ENCODE peak calls at places on chromosomes 1 and 21, in four cellular contexts. One of them, this sample, is unnamed.

GRCh38 chr1:186722711-186723309 is 42.6 kb upstream of the PTGS2 start:
- DNase-seq in K562: peak; percentile 52
- DNase-seq in HepG2: peak; percentile 37
- DNase-seq in SK-N-SH: peak; percentile 23
- DNase-seq in this sample: no peak

GRCh38 chr1:153649867-153650235 is 8.7 kb upstream of the SNAPIN start:
- DNase-seq in K562: no peak
- DNase-seq in HepG2: no peak
- DNase-seq in SK-N-SH: no peak
- DNase-seq in this sample: no peak

GRCh38 chr1:40770296-40771070 is 13.1 kb upstream of the KCNQ4 start:
- DNase-seq in K562: no peak
- DNase-seq in HepG2: no peak
- DNase-seq in SK-N-SH: no peak
- DNase-seq in this sample: peak; percentile 37

GRCh38 chr21:31351973-31352372 is 7.9 kb upstream of the TIAM1 start:
- DNase-seq in K562: no peak
- DNase-seq in HepG2: no peak
- DNase-seq in SK-N-SH: no peak
- DNase-seq in this sample: no peak

GRCh38 chr1:201551877-201552731 is 13.2 kb downstream of the NAV1 start:
- DNase-seq in K562: peak; percentile 75
- DNase-seq in HepG2: no peak
- DNase-seq in SK-N-SH: no peak
- DNase-seq in this sample: no peak

GRCh38 chr1:43849670-43850069 is 83.9 kb upstream of the ARTN start:
- DNase-seq in K562: no peak
- DNase-seq in HepG2: no peak
- DNase-seq in SK-N-SH: no peak
- DNase-seq in this sample: no peak

GRCh38 chr1:204358145-204358544 is 1.6 kb downstream of the PLEKHA6 start:
- DNase-seq in K562: no peak
- DNase-seq in HepG2: no peak
- DNase-seq in SK-N-SH: peak; percentile 70
- DNase-seq in this sample: no peak

GRCh38 chr1:16172232-16172830 is 16.5 kb upstream of the EPHA2 start:
- DNase-seq in K562: no peak
- DNase-seq in HepG2: no peak
- DNase-seq in SK-N-SH: no peak
- DNase-seq in this sample: no peak

GRCh38 chr1:248009681-248010080 is 3.8 kb upstream of the OR2L5 start:
- DNase-seq in K562: no peak
- DNase-seq in HepG2: no peak
- DNase-seq in SK-N-SH: no peak
- DNase-seq in this sample: no peak

GRCh38 chr21:20016431-20017005 is 981.7 kb upstream of the NCAM2 start:
- DNase-seq in K562: no peak
- DNase-seq in HepG2: no peak
- DNase-seq in SK-N-SH: no peak
- DNase-seq in this sample: no peak

GRCh38 chr21:26112127-26112742 is 58.3 kb downstream of the APP start:
- DNase-seq in K562: no peak
- DNase-seq in HepG2: no peak
- DNase-seq in SK-N-SH: no peak
- DNase-seq in this sample: no peak

GRCh38 chr1:16628361-16629111 is 15.2 kb upstream of the NBPF1 start:
- DNase-seq in K562: no peak
- DNase-seq in HepG2: no peak
- DNase-seq in SK-N-SH: peak; percentile 47
- DNase-seq in this sample: no peak

GRCh38 chr1:46183119-46183842 is 7.0 kb upstream of the P3R3URF start:
- DNase-seq in K562: no peak
- DNase-seq in HepG2: peak; percentile 85
- DNase-seq in SK-N-SH: no peak
- DNase-seq in this sample: no peak

GRCh38 chr1:215669806-215670485 is 102.8 kb downstream of the KCTD3 start:
- DNase-seq in K562: no peak
- DNase-seq in HepG2: no peak
- DNase-seq in SK-N-SH: no peak
- DNase-seq in this sample: no peak

DNA sequence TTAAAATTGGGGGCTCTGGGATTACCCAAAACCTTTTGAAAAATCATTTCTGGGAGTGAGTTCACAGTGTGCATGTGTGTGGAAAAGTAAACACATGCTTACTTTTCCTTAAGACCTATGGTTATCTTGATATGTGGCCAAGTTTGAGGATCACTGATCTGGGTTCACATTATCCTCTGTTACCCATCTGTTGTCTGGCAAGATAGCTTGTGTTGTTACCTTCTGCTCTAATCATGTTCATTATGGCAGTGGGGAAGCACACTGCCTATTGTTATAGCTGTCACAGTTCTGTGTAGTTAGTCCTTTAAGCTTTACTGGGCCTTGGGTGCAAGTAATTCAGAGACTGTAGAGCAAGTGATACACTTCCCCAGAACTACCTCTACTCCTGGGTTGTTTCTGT is 5.0 kb downstream of the CTBS start:
- DNase-seq in K562: no peak
- DNase-seq in HepG2: no peak
- DNase-seq in SK-N-SH: no peak
- DNase-seq in this sample: no peak
- TF ChIP-seq FOXJ3 in K562: no peak
- TF ChIP-seq FOXJ3 in HepG2: no peak
- TF ChIP-seq FOXJ3 in SK-N-SH: no peak
- TF ChIP-seq FOXJ3 in this sample: no peak

GRCh38 chr21:36539434-36540150 is 59.7 kb upstream of the CLDN14 start:
- DNase-seq in K562: no peak
- DNase-seq in HepG2: no peak
- DNase-seq in SK-N-SH: no peak
- DNase-seq in this sample: no peak
- TF ChIP-seq FOXJ3 in K562: no peak
- TF ChIP-seq FOXJ3 in HepG2: no peak
- TF ChIP-seq FOXJ3 in SK-N-SH: no peak
- TF ChIP-seq FOXJ3 in this sample: no peak

GRCh38 chr1:245166471-245166885 is 11.7 kb downstream of the KIF26B start:
- DNase-seq in K562: no peak
- DNase-seq in HepG2: no peak
- DNase-seq in SK-N-SH: peak; percentile 78
- DNase-seq in this sample: no peak
- TF ChIP-seq FOXJ3 in K562: no peak
- TF ChIP-seq FOXJ3 in HepG2: no peak
- TF ChIP-seq FOXJ3 in SK-N-SH: no peak
- TF ChIP-seq FOXJ3 in this sample: no peak

DNA sequence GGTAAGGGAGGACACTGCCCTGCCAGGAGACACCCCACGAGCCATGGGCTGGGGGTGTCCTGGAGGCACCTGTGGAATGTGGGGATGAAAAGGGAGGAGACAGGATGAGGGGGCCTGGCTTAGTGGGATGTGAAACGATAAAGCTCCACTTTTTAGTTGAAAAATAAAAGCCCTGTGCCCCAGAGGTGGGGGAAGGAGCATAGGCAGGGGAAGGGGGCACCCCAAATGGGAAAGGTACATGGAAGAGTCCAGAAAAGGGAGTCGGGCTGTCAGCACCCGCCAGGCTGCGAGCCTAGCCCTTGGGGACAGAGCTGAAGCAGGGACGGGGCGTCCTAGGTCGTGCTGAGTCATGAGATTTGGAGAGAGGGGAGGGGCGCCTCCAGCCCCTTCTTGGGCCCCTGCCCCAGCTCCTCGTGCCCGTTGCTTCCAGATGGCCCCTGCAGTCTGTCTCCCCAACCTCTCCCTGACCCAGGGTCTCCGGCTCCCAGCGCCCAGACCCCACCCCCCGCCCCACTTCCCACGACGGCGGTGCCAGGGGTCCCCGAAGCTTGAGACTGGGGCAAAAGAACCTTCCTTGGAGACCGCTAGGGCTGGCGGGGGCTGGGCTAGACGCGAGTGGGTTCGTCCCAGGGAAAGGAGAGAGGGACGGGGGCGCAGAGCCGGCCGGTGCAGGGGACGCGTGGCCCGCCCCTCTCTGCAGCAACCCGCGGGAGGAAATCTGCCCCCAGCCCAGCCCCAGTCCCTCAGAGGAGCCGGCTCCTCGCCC is 795 bp downstream of the SYT2 start:
- DNase-seq in K562: no peak
- DNase-seq in HepG2: no peak
- DNase-seq in SK-N-SH: peak; percentile 58
- DNase-seq in this sample: peak; percentile 28
- TF ChIP-seq FOXJ3 in K562: no peak
- TF ChIP-seq FOXJ3 in HepG2: no peak
- TF ChIP-seq FOXJ3 in SK-N-SH: no peak
- TF ChIP-seq FOXJ3 in this sample: no peak

GRCh38 chr1:202848191-202848542 is 37.4 kb downstream of the PCAT6 start:
- DNase-seq in K562: no peak
- DNase-seq in HepG2: no peak
- DNase-seq in SK-N-SH: no peak
- DNase-seq in this sample: no peak
- TF ChIP-seq FOXJ3 in K562: no peak
- TF ChIP-seq FOXJ3 in HepG2: no peak
- TF ChIP-seq FOXJ3 in SK-N-SH: no peak
- TF ChIP-seq FOXJ3 in this sample: no peak